ENCODE peak calls at places on chromosomes 4 and X, in nine cellular contexts. C, A, F, X, B, P, U, V and D are unnamed samples.

GRCh38 chrX:34805951-34806350 is 136.6 kb upstream of the FAM47B start:
- DNase-seq in C (no peak), A (no peak), F (no peak), X (no peak), B (no peak), P (no peak), U (no peak), V (no peak), D (no peak)

GRCh38 chr4:17763352-17763890 is 18.0 kb downstream of the FAM184B start:
- DNase-seq in C (no peak), A (no peak), F (no peak), X (no peak), B (no peak), P (no peak), U (no peak), V (no peak), D (peak)

GRCh38 chrX:72712094-72712755 is 1.9 kb downstream of the PHKA1 start:
- DNase-seq in C (no peak), A (no peak), F (no peak), X (no peak), B (no peak), P (no peak), U (no peak), V (no peak), D (no peak)

GRCh38 chr4:182978152-182978827 is 61.1 kb upstream of the DCTD start:
- DNase-seq in C (no peak), A (no peak), F (no peak), X (no peak), B (peak), P (no peak), U (no peak), V (no peak), D (no peak)

GRCh38 chr4:118783887-118784286 is 52.0 kb downstream of the SEC24D start:
- DNase-seq in C (no peak), A (no peak), F (no peak), X (no peak), B (no peak), P (no peak), U (no peak), V (no peak), D (no peak)

GRCh38 chrX:13607996-13608365 is 38.6 kb downstream of the EGFL6 start:
- DNase-seq in C (no peak), A (no peak), F (no peak), X (no peak), B (no peak), P (no peak), U (no peak), V (no peak), D (peak)

GRCh38 chr4:16579866-16580265 is 318.6 kb downstream of the LDB2 start:
- DNase-seq in C (no peak), A (no peak), F (no peak), X (no peak), B (peak), P (no peak), U (no peak), V (no peak), D (peak)

GRCh38 chr4:122652379-122652778 is 31.5 kb upstream of the IL21 start:
- DNase-seq in C (peak), A (peak), F (peak), X (no peak), B (peak), P (no peak), U (no peak), V (no peak), D (no peak)

GRCh38 chrX:40227111-40227510 is 129.4 kb upstream of the BCOR start:
- DNase-seq in C (no peak), A (no peak), F (no peak), X (no peak), B (no peak), P (no peak), U (no peak), V (no peak), D (no peak)